ENCODE peak calls at places on chromosomes 5 and 9, in eight cellular contexts. F is spleen; C is H9; D is upper lobe of right lung; U is CD8-positive, alpha-beta T cell; M is progenitor cell of endocrine pancreas; I is PC-3; X is nephron progenitor cell. W is an unnamed sample.

GRCh38 chr5:24491482-24491881 is 153.3 kb downstream of the CDH10 start:
- DNase-seq in X (no peak), I (no peak), U (no peak), D (no peak), C (peak; percentile 30), F (no peak), M (no peak), W (no peak)

GRCh38 chr5:170280090-170280493 is 17.5 kb downstream of the LCP2 start:
- DNase-seq in C (peak; percentile 56), M (no peak), I (no peak), U (no peak), D (no peak), X (peak; percentile 25), F (peak; percentile 73), W (no peak)

GRCh38 chr9:126613656-126614055 is at the start of gene LMX1B:
- DNase-seq in M (no peak), F (no peak), C (peak; percentile 72), U (no peak), D (peak; percentile 66), X (peak; percentile 76), I (no peak), W (no peak)

GRCh38 chr5:1101991-1102713 is 9.7 kb downstream of the SLC12A7 start:
- DNase-seq in I (no peak), X (peak; percentile 76), C (no peak), F (peak; percentile 88), U (no peak), D (no peak), M (no peak), W (no peak)

GRCh38 chr5:170302729-170303501 is 5.3 kb upstream of the LCP2 start:
- DNase-seq in F (peak; percentile 93), C (peak; percentile 45), X (peak; percentile 34), D (peak; percentile 80), U (peak; percentile 68), I (no peak), M (no peak), W (no peak)

GRCh38 chr5:20974423-20974822 is 986.4 kb upstream of the CDH18 start:
- DNase-seq in F (no peak), D (no peak), C (no peak), X (no peak), I (peak; percentile 73), M (no peak), U (no peak), W (no peak)

GRCh38 chr5:58922392-58923171 is 339.7 kb downstream of the RAB3C start:
- DNase-seq in U (no peak), X (no peak), M (no peak), I (peak; percentile 58), F (peak; percentile 86), D (peak; percentile 71), C (no peak), W (no peak)

GRCh38 chr9:83027153-83027867 is 35.6 kb downstream of the RASEF start:
- DNase-seq in U (no peak), I (peak; percentile 85), M (no peak), X (no peak), D (no peak), F (no peak), C (no peak), W (no peak)

GRCh38 chr5:148381906-148382305 is 1.9 kb upstream of the FBXO38 start:
- DNase-seq in U (no peak), C (no peak), X (no peak), D (no peak), F (no peak), I (peak; percentile 70), M (no peak), W (no peak)

GRCh38 chr5:6545036-6545693 is 87.7 kb downstream of the NSUN2 start:
- DNase-seq in I (no peak), D (no peak), U (no peak), F (no peak), X (no peak), M (no peak), C (no peak), W (no peak)

GRCh38 chr5:161058751-161059150 is 206.7 kb upstream of the ATP10B start:
- DNase-seq in I (no peak), U (no peak), F (no peak), M (no peak), D (no peak), X (no peak), C (no peak), W (no peak)

GRCh38 chr9:121956808-121957207 is 136.3 kb downstream of the TTLL11 start:
- DNase-seq in F (no peak), C (no peak), I (peak; percentile 45), D (no peak), M (no peak), U (no peak), X (no peak), W (no peak)

GRCh38 chr9:86321373-86321772 is 32.8 kb downstream of the TUT7 start:
- DNase-seq in D (no peak), C (no peak), U (no peak), I (peak; percentile 58), F (no peak), M (no peak), X (no peak), W (no peak)

GRCh38 chr9:101727621-101728524 is 10.6 kb downstream of the GRIN3A start:
- DNase-seq in M (no peak), I (peak; percentile 34), U (no peak), C (peak; percentile 48), F (no peak), D (no peak), X (peak; percentile 28), W (no peak)

GRCh38 chr5:127941646-127942045 is 141.9 kb upstream of the SLC12A2 start:
- DNase-seq in D (no peak), F (no peak), M (no peak), U (no peak), X (no peak), I (peak; percentile 58), C (no peak), W (no peak)

GRCh38 chr5:179265529-179266290 is 79.6 kb downstream of the ADAMTS2 start:
- DNase-seq in U (no peak), F (peak; percentile 78), I (peak; percentile 19), D (peak; percentile 88), X (peak; percentile 75), M (no peak), C (peak; percentile 47), W (peak; percentile 62)

GRCh38 chr9:71909887-71910601 is 949 bp downstream of the ABHD17B start:
- DNase-seq in D (peak; percentile 81), U (peak; percentile 27), M (peak; percentile 65), I (peak; percentile 16), C (peak; percentile 56), X (peak; percentile 79), F (no peak), W (peak; percentile 28)
- TF ChIP-seq CTCF in D (no peak), U (no peak), M (no peak), I (no peak), C (no peak), X (no peak), F (no peak), W (no peak)

DNA sequence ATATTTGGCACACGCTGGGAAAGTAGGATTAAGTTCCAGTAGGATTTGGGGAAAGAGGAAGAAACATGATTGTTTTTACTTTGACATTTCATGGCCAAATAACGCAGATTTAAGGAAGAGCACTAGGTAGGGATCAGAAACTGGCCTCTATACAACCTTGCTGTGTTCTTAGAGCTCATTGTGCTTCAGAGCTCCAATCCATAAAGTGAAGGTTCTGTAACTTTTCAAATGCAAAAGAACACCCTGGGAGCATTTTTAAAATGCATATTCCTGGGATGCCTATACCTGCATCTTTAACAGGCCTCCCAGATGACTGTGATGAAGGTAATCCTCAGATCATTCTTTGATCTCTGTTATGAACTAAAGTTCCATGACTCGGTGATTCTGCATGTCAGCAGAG is 77.1 kb downstream of the YIPF5 start:
- DNase-seq in F (no peak), X (no peak), M (no peak), C (no peak), I (no peak), U (no peak), D (no peak), W (no peak)
- TF ChIP-seq CTCF in F (no peak), X (no peak), M (no peak), C (no peak), I (no peak), U (no peak), D (no peak), W (no peak)

GRCh38 chr5:61678966-61679365 is 346.9 kb downstream of the ZSWIM6 start:
- DNase-seq in X (no peak), C (peak; percentile 71), M (no peak), F (no peak), U (no peak), D (no peak), I (no peak), W (no peak)

GRCh38 chr5:61677220-61677619 is 345.2 kb downstream of the ZSWIM6 start:
- DNase-seq in F (no peak), D (no peak), C (no peak), I (no peak), X (no peak), U (no peak), M (no peak), W (no peak)

GRCh38 chr5:61674403-61674802 is 342.3 kb downstream of the ZSWIM6 start:
- DNase-seq in M (no peak), F (no peak), U (no peak), I (no peak), C (no peak), D (no peak), X (no peak), W (no peak)

GRCh38 chr5:61673007-61673735 is 341.1 kb downstream of the ZSWIM6 start:
- DNase-seq in D (no peak), C (no peak), I (peak; percentile 77), F (no peak), X (no peak), M (no peak), U (no peak), W (no peak)

GRCh38 chr5:61675015-61675692 is 343.1 kb downstream of the ZSWIM6 start:
- DNase-seq in M (no peak), D (no peak), U (no peak), X (no peak), F (no peak), I (peak; percentile 8), C (peak; percentile 44), W (no peak)
- TF ChIP-seq CTCF in M (peak; percentile 42), D (no peak), U (no peak), X (no peak), F (no peak), I (no peak), C (peak; percentile 43), W (no peak)

GRCh38 chr9:94894111-94894699 is 167.7 kb downstream of the AOPEP start:
- DNase-seq in C (no peak), D (no peak), X (no peak), M (no peak), I (no peak), U (no peak), F (no peak), W (no peak)
- TF ChIP-seq CTCF in C (no peak), D (no peak), X (no peak), M (no peak), I (no peak), U (no peak), F (no peak), W (no peak)